ENCODE peak calls at places on chromosomes 3 and 15, in ten cellular contexts. One of them, this sample, is unnamed.

GRCh38 chr3:180383332-180384020 is 218.5 kb upstream of the TTC14 start:
- DNase-seq in astrocyte of the spinal cord: no peak
- DNase-seq in IMR-90: peak; percentile 11
- DNase-seq in uterus: no peak
- DNase-seq in GM10248: no peak
- DNase-seq in natural killer cell: no peak
- DNase-seq in HFFc6: peak; percentile 53
- DNase-seq in glutamatergic neuron: no peak
- DNase-seq in activated CD8-positive, alpha-beta T cell treated with anti-CD3 and anti-CD28 coated beads for 36 hours: no peak
- DNase-seq in adrenal gland: no peak
- DNase-seq in this sample: no peak

GRCh38 chr3:160379628-160380214 is 19.3 kb downstream of the IFT80 start:
- DNase-seq in astrocyte of the spinal cord: no peak
- DNase-seq in IMR-90: no peak
- DNase-seq in uterus: no peak
- DNase-seq in GM10248: no peak
- DNase-seq in natural killer cell: no peak
- DNase-seq in HFFc6: no peak
- DNase-seq in glutamatergic neuron: no peak
- DNase-seq in activated CD8-positive, alpha-beta T cell treated with anti-CD3 and anti-CD28 coated beads for 36 hours: no peak
- DNase-seq in adrenal gland: no peak
- DNase-seq in this sample: no peak

GRCh38 chr3:72855001-72855400 is 6.8 kb upstream of the SHQ1 start:
- DNase-seq in astrocyte of the spinal cord: no peak
- DNase-seq in IMR-90: no peak
- DNase-seq in uterus: no peak
- DNase-seq in GM10248: no peak
- DNase-seq in natural killer cell: no peak
- DNase-seq in HFFc6: no peak
- DNase-seq in glutamatergic neuron: no peak
- DNase-seq in activated CD8-positive, alpha-beta T cell treated with anti-CD3 and anti-CD28 coated beads for 36 hours: no peak
- DNase-seq in adrenal gland: no peak
- DNase-seq in this sample: no peak

GRCh38 chr3:25907081-25907480 is 117.2 kb downstream of the OXSM start:
- DNase-seq in astrocyte of the spinal cord: no peak
- DNase-seq in IMR-90: no peak
- DNase-seq in uterus: no peak
- DNase-seq in GM10248: no peak
- DNase-seq in natural killer cell: no peak
- DNase-seq in HFFc6: no peak
- DNase-seq in glutamatergic neuron: no peak
- DNase-seq in activated CD8-positive, alpha-beta T cell treated with anti-CD3 and anti-CD28 coated beads for 36 hours: no peak
- DNase-seq in adrenal gland: no peak
- DNase-seq in this sample: no peak

GRCh38 chr3:150635526-150635925 is 32.4 kb downstream of the SELENOT start:
- DNase-seq in astrocyte of the spinal cord: no peak
- DNase-seq in IMR-90: no peak
- DNase-seq in uterus: no peak
- DNase-seq in GM10248: peak; percentile 48
- DNase-seq in natural killer cell: no peak
- DNase-seq in HFFc6: no peak
- DNase-seq in glutamatergic neuron: no peak
- DNase-seq in activated CD8-positive, alpha-beta T cell treated with anti-CD3 and anti-CD28 coated beads for 36 hours: no peak
- DNase-seq in adrenal gland: no peak
- DNase-seq in this sample: peak; percentile 56

GRCh38 chr15:96462768-96463167 is 132.3 kb downstream of the NR2F2 start:
- DNase-seq in astrocyte of the spinal cord: no peak
- DNase-seq in IMR-90: peak; percentile 15
- DNase-seq in uterus: no peak
- DNase-seq in GM10248: no peak
- DNase-seq in natural killer cell: no peak
- DNase-seq in HFFc6: peak; percentile 1
- DNase-seq in glutamatergic neuron: no peak
- DNase-seq in activated CD8-positive, alpha-beta T cell treated with anti-CD3 and anti-CD28 coated beads for 36 hours: no peak
- DNase-seq in adrenal gland: no peak
- DNase-seq in this sample: no peak

GRCh38 chr3:12925648-12926047 is 84.3 kb upstream of the RPL32 start:
- DNase-seq in astrocyte of the spinal cord: no peak
- DNase-seq in IMR-90: no peak
- DNase-seq in uterus: no peak
- DNase-seq in GM10248: no peak
- DNase-seq in natural killer cell: no peak
- DNase-seq in HFFc6: no peak
- DNase-seq in glutamatergic neuron: no peak
- DNase-seq in activated CD8-positive, alpha-beta T cell treated with anti-CD3 and anti-CD28 coated beads for 36 hours: no peak
- DNase-seq in adrenal gland: no peak
- DNase-seq in this sample: no peak

GRCh38 chr3:10116138-10116460 is 624 bp downstream of the BRK1 start:
- DNase-seq in astrocyte of the spinal cord: no peak
- DNase-seq in IMR-90: peak; percentile 54
- DNase-seq in uterus: no peak
- DNase-seq in GM10248: no peak
- DNase-seq in natural killer cell: no peak
- DNase-seq in HFFc6: peak; percentile 32
- DNase-seq in glutamatergic neuron: no peak
- DNase-seq in activated CD8-positive, alpha-beta T cell treated with anti-CD3 and anti-CD28 coated beads for 36 hours: no peak
- DNase-seq in adrenal gland: no peak
- DNase-seq in this sample: no peak

GRCh38 chr3:10646531-10647335 is 141.3 kb upstream of the ATP2B2 start:
- DNase-seq in astrocyte of the spinal cord: no peak
- DNase-seq in IMR-90: no peak
- DNase-seq in uterus: no peak
- DNase-seq in GM10248: no peak
- DNase-seq in natural killer cell: no peak
- DNase-seq in HFFc6: no peak
- DNase-seq in glutamatergic neuron: no peak
- DNase-seq in activated CD8-positive, alpha-beta T cell treated with anti-CD3 and anti-CD28 coated beads for 36 hours: no peak
- DNase-seq in adrenal gland: no peak
- DNase-seq in this sample: no peak

GRCh38 chr15:60512937-60513336 is 34.0 kb upstream of the ICE2 start:
- DNase-seq in astrocyte of the spinal cord: no peak
- DNase-seq in IMR-90: no peak
- DNase-seq in uterus: no peak
- DNase-seq in GM10248: no peak
- DNase-seq in natural killer cell: no peak
- DNase-seq in HFFc6: no peak
- DNase-seq in glutamatergic neuron: no peak
- DNase-seq in activated CD8-positive, alpha-beta T cell treated with anti-CD3 and anti-CD28 coated beads for 36 hours: no peak
- DNase-seq in adrenal gland: no peak
- DNase-seq in this sample: no peak

GRCh38 chr3:141093971-141094401 is 42.8 kb downstream of the SPSB4 start:
- DNase-seq in astrocyte of the spinal cord: peak; percentile 42
- DNase-seq in IMR-90: no peak
- DNase-seq in uterus: no peak
- DNase-seq in GM10248: no peak
- DNase-seq in natural killer cell: no peak
- DNase-seq in HFFc6: no peak
- DNase-seq in glutamatergic neuron: no peak
- DNase-seq in activated CD8-positive, alpha-beta T cell treated with anti-CD3 and anti-CD28 coated beads for 36 hours: no peak
- DNase-seq in adrenal gland: no peak
- DNase-seq in this sample: no peak

GRCh38 chr3:51968175-51968681 is 974 bp upstream of the PCBP4 start:
- DNase-seq in astrocyte of the spinal cord: no peak
- DNase-seq in IMR-90: peak; percentile 18
- DNase-seq in uterus: peak; percentile 48
- DNase-seq in GM10248: no peak
- DNase-seq in natural killer cell: no peak
- DNase-seq in HFFc6: no peak
- DNase-seq in glutamatergic neuron: peak; percentile 87
- DNase-seq in activated CD8-positive, alpha-beta T cell treated with anti-CD3 and anti-CD28 coated beads for 36 hours: no peak
- DNase-seq in adrenal gland: no peak
- DNase-seq in this sample: no peak

GRCh38 chr3:21421096-21421495 is 329.9 kb downstream of the ZNF385D start:
- DNase-seq in astrocyte of the spinal cord: no peak
- DNase-seq in IMR-90: no peak
- DNase-seq in uterus: no peak
- DNase-seq in GM10248: no peak
- DNase-seq in natural killer cell: no peak
- DNase-seq in HFFc6: no peak
- DNase-seq in glutamatergic neuron: no peak
- DNase-seq in activated CD8-positive, alpha-beta T cell treated with anti-CD3 and anti-CD28 coated beads for 36 hours: no peak
- DNase-seq in adrenal gland: no peak
- DNase-seq in this sample: no peak

GRCh38 chr3:195692361-195692700 is 28.4 kb upstream of the MUC20 start:
- DNase-seq in astrocyte of the spinal cord: no peak
- DNase-seq in IMR-90: no peak
- DNase-seq in uterus: no peak
- DNase-seq in GM10248: no peak
- DNase-seq in natural killer cell: no peak
- DNase-seq in HFFc6: no peak
- DNase-seq in glutamatergic neuron: no peak
- DNase-seq in activated CD8-positive, alpha-beta T cell treated with anti-CD3 and anti-CD28 coated beads for 36 hours: no peak
- DNase-seq in adrenal gland: no peak
- DNase-seq in this sample: no peak

GRCh38 chr15:74314897-74315438 is 52.5 kb downstream of the CYP11A1 start:
- DNase-seq in astrocyte of the spinal cord: peak; percentile 60
- DNase-seq in IMR-90: no peak
- DNase-seq in uterus: no peak
- DNase-seq in GM10248: no peak
- DNase-seq in natural killer cell: no peak
- DNase-seq in HFFc6: no peak
- DNase-seq in glutamatergic neuron: no peak
- DNase-seq in activated CD8-positive, alpha-beta T cell treated with anti-CD3 and anti-CD28 coated beads for 36 hours: peak; percentile 84
- DNase-seq in adrenal gland: no peak
- DNase-seq in this sample: no peak

GRCh38 chr3:62188547-62189375 is 184.6 kb downstream of the FEZF2 start:
- DNase-seq in astrocyte of the spinal cord: peak; percentile 81
- DNase-seq in IMR-90: peak; percentile 75
- DNase-seq in uterus: peak; percentile 75
- DNase-seq in GM10248: peak; percentile 80
- DNase-seq in natural killer cell: peak; percentile 29
- DNase-seq in HFFc6: peak; percentile 57
- DNase-seq in glutamatergic neuron: peak; percentile 80
- DNase-seq in activated CD8-positive, alpha-beta T cell treated with anti-CD3 and anti-CD28 coated beads for 36 hours: peak; percentile 82
- DNase-seq in adrenal gland: peak; percentile 49
- DNase-seq in this sample: peak; percentile 85

GRCh38 chr3:71500696-71501095 is 82.8 kb downstream of the FOXP1 start:
- DNase-seq in astrocyte of the spinal cord: no peak
- DNase-seq in IMR-90: no peak
- DNase-seq in uterus: no peak
- DNase-seq in GM10248: no peak
- DNase-seq in natural killer cell: no peak
- DNase-seq in HFFc6: no peak
- DNase-seq in glutamatergic neuron: no peak
- DNase-seq in activated CD8-positive, alpha-beta T cell treated with anti-CD3 and anti-CD28 coated beads for 36 hours: no peak
- DNase-seq in adrenal gland: no peak
- DNase-seq in this sample: no peak

GRCh38 chr15:94168250-94168649 is 63.1 kb upstream of the MCTP2 start:
- DNase-seq in astrocyte of the spinal cord: no peak
- DNase-seq in IMR-90: no peak
- DNase-seq in uterus: no peak
- DNase-seq in GM10248: peak; percentile 21
- DNase-seq in natural killer cell: no peak
- DNase-seq in HFFc6: no peak
- DNase-seq in glutamatergic neuron: no peak
- DNase-seq in activated CD8-positive, alpha-beta T cell treated with anti-CD3 and anti-CD28 coated beads for 36 hours: peak; percentile 20
- DNase-seq in adrenal gland: no peak
- DNase-seq in this sample: no peak
- TF ChIP-seq CTCF in astrocyte of the spinal cord: no peak
- TF ChIP-seq CTCF in IMR-90: no peak
- TF ChIP-seq CTCF in uterus: no peak
- TF ChIP-seq CTCF in GM10248: no peak
- TF ChIP-seq CTCF in natural killer cell: peak; percentile 53
- TF ChIP-seq CTCF in HFFc6: peak; percentile 63
- TF ChIP-seq CTCF in glutamatergic neuron: peak; percentile 20
- TF ChIP-seq CTCF in activated CD8-positive, alpha-beta T cell treated with anti-CD3 and anti-CD28 coated beads for 36 hours: peak; percentile 54
- TF ChIP-seq CTCF in adrenal gland: no peak
- TF ChIP-seq CTCF in this sample: no peak

DNA sequence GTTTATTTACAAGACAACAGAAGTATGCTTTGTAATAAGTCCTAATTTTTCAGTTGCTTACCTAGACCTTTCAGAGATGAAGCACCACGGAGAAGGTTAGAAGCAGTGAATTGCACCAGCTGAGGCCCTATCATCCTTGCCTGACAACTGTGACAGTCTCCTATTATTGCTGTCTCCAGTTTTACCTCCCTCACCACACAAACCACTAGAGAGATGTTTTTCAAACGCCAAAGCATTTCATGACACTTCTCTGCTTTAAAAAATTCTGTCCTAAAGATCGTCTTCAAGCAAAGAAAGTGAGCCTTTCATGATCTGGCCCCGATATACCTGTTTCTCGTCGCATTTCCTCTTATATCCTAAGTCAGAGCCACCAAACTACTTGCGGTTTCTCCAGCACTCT is 72.3 kb upstream of the TSPAN3 start:
- DNase-seq in astrocyte of the spinal cord: no peak
- DNase-seq in IMR-90: no peak
- DNase-seq in uterus: no peak
- DNase-seq in GM10248: no peak
- DNase-seq in natural killer cell: no peak
- DNase-seq in HFFc6: no peak
- DNase-seq in glutamatergic neuron: no peak
- DNase-seq in activated CD8-positive, alpha-beta T cell treated with anti-CD3 and anti-CD28 coated beads for 36 hours: no peak
- DNase-seq in adrenal gland: no peak
- DNase-seq in this sample: no peak
- TF ChIP-seq CTCF in astrocyte of the spinal cord: no peak
- TF ChIP-seq CTCF in IMR-90: no peak
- TF ChIP-seq CTCF in uterus: no peak
- TF ChIP-seq CTCF in GM10248: no peak
- TF ChIP-seq CTCF in natural killer cell: no peak
- TF ChIP-seq CTCF in HFFc6: no peak
- TF ChIP-seq CTCF in glutamatergic neuron: no peak
- TF ChIP-seq CTCF in activated CD8-positive, alpha-beta T cell treated with anti-CD3 and anti-CD28 coated beads for 36 hours: no peak
- TF ChIP-seq CTCF in adrenal gland: no peak
- TF ChIP-seq CTCF in this sample: no peak

GRCh38 chr3:59607628-59608027 is 557.8 kb upstream of the CFAP20DC start:
- DNase-seq in astrocyte of the spinal cord: no peak
- DNase-seq in IMR-90: peak; percentile 16
- DNase-seq in uterus: no peak
- DNase-seq in GM10248: no peak
- DNase-seq in natural killer cell: no peak
- DNase-seq in HFFc6: no peak
- DNase-seq in glutamatergic neuron: no peak
- DNase-seq in activated CD8-positive, alpha-beta T cell treated with anti-CD3 and anti-CD28 coated beads for 36 hours: no peak
- DNase-seq in adrenal gland: no peak
- DNase-seq in this sample: no peak
- TF ChIP-seq CTCF in astrocyte of the spinal cord: no peak
- TF ChIP-seq CTCF in IMR-90: peak; percentile 28
- TF ChIP-seq CTCF in uterus: no peak
- TF ChIP-seq CTCF in GM10248: no peak
- TF ChIP-seq CTCF in natural killer cell: no peak
- TF ChIP-seq CTCF in HFFc6: no peak
- TF ChIP-seq CTCF in glutamatergic neuron: no peak
- TF ChIP-seq CTCF in activated CD8-positive, alpha-beta T cell treated with anti-CD3 and anti-CD28 coated beads for 36 hours: no peak
- TF ChIP-seq CTCF in adrenal gland: no peak
- TF ChIP-seq CTCF in this sample: no peak

DNA sequence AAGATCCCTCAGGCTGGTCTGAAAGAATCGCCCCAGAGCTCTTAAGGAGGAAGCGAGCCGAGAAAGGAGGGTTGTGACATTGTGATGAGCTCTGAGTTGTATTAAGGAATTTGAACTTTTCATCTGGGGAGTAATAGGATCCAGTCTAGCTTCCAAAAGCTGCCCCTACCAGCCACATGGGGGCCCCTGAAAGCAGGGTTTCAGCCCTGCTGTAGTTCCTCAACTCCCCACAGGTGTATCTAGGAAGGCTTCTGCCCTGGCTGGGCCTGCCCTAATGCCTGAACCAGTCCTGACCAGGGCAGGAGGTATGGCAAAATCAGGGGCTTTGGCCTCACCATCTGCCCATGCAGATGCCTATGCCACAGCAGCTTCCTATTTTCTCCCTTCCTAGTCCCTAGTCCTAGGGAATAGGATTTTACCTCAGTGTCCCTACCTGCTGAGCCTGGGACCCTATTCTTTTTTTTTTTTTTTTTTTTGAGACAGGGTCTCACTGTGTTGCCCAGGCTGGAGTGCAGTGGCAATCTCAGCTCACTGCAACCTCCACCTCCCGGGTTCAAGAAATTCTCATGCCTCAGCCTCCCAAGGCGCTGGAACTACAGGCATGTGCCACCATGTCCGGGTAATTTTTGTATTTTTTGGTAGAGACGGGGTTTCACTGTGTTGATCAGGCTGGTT is 5.0 kb upstream of the AP3S2 start:
- DNase-seq in astrocyte of the spinal cord: peak; percentile 45
- DNase-seq in IMR-90: peak; percentile 47
- DNase-seq in uterus: no peak
- DNase-seq in GM10248: peak; percentile 78
- DNase-seq in natural killer cell: no peak
- DNase-seq in HFFc6: peak; percentile 57
- DNase-seq in glutamatergic neuron: no peak
- DNase-seq in activated CD8-positive, alpha-beta T cell treated with anti-CD3 and anti-CD28 coated beads for 36 hours: peak; percentile 65
- DNase-seq in adrenal gland: peak; percentile 32
- DNase-seq in this sample: peak; percentile 75
- TF ChIP-seq CTCF in astrocyte of the spinal cord: peak; percentile 61
- TF ChIP-seq CTCF in IMR-90: peak; percentile 62
- TF ChIP-seq CTCF in uterus: peak; percentile 44
- TF ChIP-seq CTCF in GM10248: peak; percentile 59
- TF ChIP-seq CTCF in natural killer cell: peak; percentile 11
- TF ChIP-seq CTCF in HFFc6: peak; percentile 77
- TF ChIP-seq CTCF in glutamatergic neuron: no peak
- TF ChIP-seq CTCF in activated CD8-positive, alpha-beta T cell treated with anti-CD3 and anti-CD28 coated beads for 36 hours: peak; percentile 67
- TF ChIP-seq CTCF in adrenal gland: peak; percentile 53
- TF ChIP-seq CTCF in this sample: peak; percentile 49